ENCODE peak calls at places on chromosome 17, in eight cellular contexts. C, U, P, J, B, R, M and I are unnamed samples.

GRCh38 chr17:50559674-50560184 is 786 bp upstream of the CACNA1G start:
- DNase-seq in C (peak), U (peak), P (peak), J (peak), B (peak), R (no peak), M (no peak), I (no peak)

GRCh38 chr17:17722081-17722905 is 41.0 kb downstream of the RAI1 start:
- DNase-seq in C (no peak), U (no peak), P (peak), J (peak), B (no peak), R (no peak), M (no peak), I (no peak)

GRCh38 chr17:79540306-79540705 is 70.5 kb downstream of the RBFOX3 start:
- DNase-seq in C (no peak), U (no peak), P (no peak), J (no peak), B (no peak), R (no peak), M (no peak), I (no peak)

GRCh38 chr17:15303851-15304250 is 37.5 kb downstream of the TEKT3 start:
- DNase-seq in C (no peak), U (no peak), P (no peak), J (no peak), B (no peak), R (no peak), M (no peak), I (no peak)

GRCh38 chr17:79874329-79874981 is 35.2 kb upstream of the CBX4 start:
- DNase-seq in C (no peak), U (peak), P (no peak), J (no peak), B (peak), R (peak), M (no peak), I (no peak)

GRCh38 chr17:49005140-49005539 is 8.0 kb downstream of the IGF2BP1 start:
- DNase-seq in C (no peak), U (no peak), P (no peak), J (no peak), B (no peak), R (no peak), M (no peak), I (no peak)

GRCh38 chr17:39737761-39738567 is at the start of gene GRB7:
- DNase-seq in C (peak), U (no peak), P (no peak), J (no peak), B (no peak), R (no peak), M (no peak), I (peak)

GRCh38 chr17:81329279-81329926 is 34.3 kb upstream of the SLC38A10 start:
- DNase-seq in C (peak), U (peak), P (no peak), J (peak), B (peak), R (peak), M (no peak), I (peak)

GRCh38 chr17:80124351-80124981 is 22.5 kb downstream of the EIF4A3 start:
- DNase-seq in C (peak), U (peak), P (no peak), J (peak), B (peak), R (peak), M (no peak), I (peak)

GRCh38 chr17:61551255-61551742 is 39.7 kb downstream of the NACA2 start:
- DNase-seq in C (no peak), U (peak), P (no peak), J (no peak), B (peak), R (peak), M (no peak), I (no peak)

GRCh38 chr17:72381597-72382397 is 261.0 kb downstream of the SOX9 start:
- DNase-seq in C (no peak), U (peak), P (no peak), J (no peak), B (no peak), R (no peak), M (no peak), I (no peak)

GRCh38 chr17:71342726-71343125 is 778.1 kb upstream of the SOX9 start:
- DNase-seq in C (no peak), U (no peak), P (no peak), J (no peak), B (no peak), R (no peak), M (no peak), I (no peak)

GRCh38 chr17:49193513-49194296 is 16.7 kb downstream of the GNGT2 start:
- DNase-seq in C (peak), U (peak), P (peak), J (no peak), B (peak), R (peak), M (peak), I (peak)

GRCh38 chr17:81553616-81554181 is 1.5 kb upstream of the FAAP100 start:
- DNase-seq in C (no peak), U (no peak), P (no peak), J (peak), B (peak), R (peak), M (peak), I (no peak)

GRCh38 chr17:51228177-51228576 is 31.7 kb downstream of the MBTD1 start:
- DNase-seq in C (no peak), U (no peak), P (no peak), J (no peak), B (peak), R (no peak), M (peak), I (no peak)

GRCh38 chr17:6556121-6557039 is at the start of gene PITPNM3:
- DNase-seq in C (no peak), U (peak), P (no peak), J (peak), B (no peak), R (no peak), M (no peak), I (no peak)

GRCh38 chr17:66373944-66374817 is 71.8 kb downstream of the PRKCA start:
- DNase-seq in C (no peak), U (peak), P (no peak), J (peak), B (no peak), R (no peak), M (no peak), I (no peak)

GRCh38 chr17:79836952-79837887 is 2.0 kb downstream of the CBX4 start:
- DNase-seq in C (peak), U (no peak), P (no peak), J (no peak), B (peak), R (peak), M (no peak), I (peak)

GRCh38 chr17:75639771-75640555 is 6.7 kb downstream of the SMIM5 start:
- DNase-seq in C (peak), U (no peak), P (no peak), J (peak), B (no peak), R (no peak), M (no peak), I (peak)

GRCh38 chr17:61405047-61405685 is 5.5 kb downstream of the TBX2 start:
- DNase-seq in C (no peak), U (no peak), P (peak), J (peak), B (peak), R (no peak), M (no peak), I (no peak)

GRCh38 chr17:7217113-7217987 is 2.3 kb downstream of the DLG4 start:
- DNase-seq in C (no peak), U (peak), P (no peak), J (peak), B (peak), R (peak), M (no peak), I (peak)

GRCh38 chr17:58913971-58914769 is 158.5 kb downstream of the PPM1E start:
- DNase-seq in C (no peak), U (no peak), P (no peak), J (no peak), B (peak), R (no peak), M (no peak), I (no peak)

GRCh38 chr17:29546085-29546484 is 20.8 kb downstream of the ABHD15 start:
- DNase-seq in C (no peak), U (no peak), P (no peak), J (no peak), B (peak), R (peak), M (no peak), I (no peak)